ENCODE peak calls at places on chromosome 9, in seven cellular contexts. R is H9, W is mesendoderm, H is IMR-90, Z is H1, J is mesenchymal stem cell, K is trophoblast cell. S is an unnamed sample. For H3K27me3, the result is how much of the 10 kb centered on the place peaks cover.

GRCh38 chr9:26809795-26810194 is 82.8 kb downstream of the CAAP1 start:
- DNase-seq in W (no peak), K (no peak), Z (no peak), R (no peak), H (peak), J (peak), S (no peak)

GRCh38 chr9:103430469-103430868 is 435.3 kb downstream of the CYLC2 start:
- DNase-seq in K (no peak), H (no peak), J (no peak), R (no peak), Z (no peak), W (no peak), S (no peak)

GRCh38 chr9:83935276-83935890 is 14.2 kb upstream of the KIF27 start:
- DNase-seq in Z (no peak), K (no peak), W (no peak), H (peak), R (no peak), J (peak), S (peak)

GRCh38 chr9:69317894-69318293 is 7.1 kb upstream of the ENTREP1 start:
- DNase-seq in W (no peak), H (no peak), J (no peak), R (no peak), K (no peak), Z (no peak), S (no peak)

GRCh38 chr9:132749316-132749715 is 79.1 kb downstream of the GTF3C4 start:
- DNase-seq in R (no peak), W (no peak), K (no peak), J (no peak), H (no peak), Z (no peak), S (no peak)

GRCh38 chr9:74760031-74760700 is 127.6 kb downstream of the TRPM6 start:
- DNase-seq in R (no peak), K (peak), W (no peak), Z (no peak), J (peak), H (peak), S (no peak)

GRCh38 chr9:94853887-94854286 is 127.4 kb downstream of the AOPEP start:
- DNase-seq in J (no peak), H (peak), Z (no peak), W (no peak), R (no peak), K (no peak), S (no peak)

GRCh38 chr9:38316166-38316765 is 76.2 kb upstream of the ALDH1B1 start:
- DNase-seq in R (no peak), K (no peak), W (no peak), Z (peak), H (no peak), J (no peak), S (no peak)

GRCh38 chr9:135888766-135889394 is 18.5 kb downstream of the CAMSAP1 start:
- DNase-seq in R (no peak), W (no peak), K (no peak), H (no peak), Z (no peak), J (no peak), S (no peak)

GRCh38 chr9:110152704-110153374 is 55.1 kb downstream of the C9orf152 start:
- DNase-seq in J (peak), W (peak), H (peak), K (no peak), R (peak), Z (peak), S (peak)

GRCh38 chr9:133474853-133475252 is 4.0 kb downstream of the SLC2A6 start:
- DNase-seq in Z (no peak), J (no peak), H (no peak), W (no peak), R (no peak), K (no peak), S (no peak)

GRCh38 chr9:86876797-86877196 is 70.5 kb downstream of the GAS1 start:
- DNase-seq in J (no peak), K (no peak), H (no peak), Z (no peak), W (no peak), R (no peak), S (no peak)

GRCh38 chr9:128634651-128635262 is 21.9 kb downstream of the DYNC2I2 start:
- DNase-seq in J (no peak), K (no peak), Z (no peak), W (no peak), H (no peak), R (no peak), S (no peak)

GRCh38 chr9:135330685-135331590 is 148.6 kb upstream of the PPP1R26 start:
- DNase-seq in Z (peak), J (no peak), K (no peak), W (no peak), H (no peak), R (no peak), S (no peak)

GRCh38 chr9:122815544-122815943 is 12.8 kb downstream of the PDCL start:
- DNase-seq in Z (no peak), R (no peak), K (no peak), W (no peak), H (no peak), J (no peak), S (no peak)

GRCh38 chr9:136722969-136723356 is 10.6 kb downstream of the DIPK1B start:
- DNase-seq in Z (no peak), K (no peak), J (no peak), R (no peak), W (no peak), H (no peak), S (no peak)

GRCh38 chr9:124197177-124198095 is 60.3 kb upstream of the NEK6 start:
- DNase-seq in K (peak), J (no peak), R (no peak), H (no peak), W (no peak), Z (no peak), S (no peak)

GRCh38 chr9:136789523-136789937 is 1.6 kb upstream of the TMEM141 start:
- DNase-seq in Z (no peak), R (no peak), H (no peak), K (no peak), J (no peak), W (no peak), S (no peak)

GRCh38 chr9:36855443-36856315 is 178.4 kb downstream of the PAX5 start:
- DNase-seq in J (no peak), H (no peak), Z (peak), R (peak), K (peak), W (peak), S (no peak)

GRCh38 chr9:70420267-70421019 is 6.0 kb upstream of the KLF9 start:
- DNase-seq in R (peak), H (peak), J (peak), W (peak), K (peak), Z (peak), S (peak)

GRCh38 chr9:94692601-94693000 is 33.9 kb upstream of the AOPEP start:
- DNase-seq in J (no peak), H (no peak), R (no peak), W (peak), K (no peak), Z (no peak), S (no peak)

GRCh38 chr9:134598884-134599245 is 42.7 kb upstream of the COL5A1 start:
- DNase-seq in R (no peak), J (no peak), H (no peak), Z (no peak), W (no peak), K (no peak), S (no peak)

GRCh38 chr9:14080940-14081621 is 232.9 kb downstream of the NFIB start:
- DNase-seq in H (peak), R (no peak), Z (no peak), K (no peak), W (no peak), J (peak), S (no peak)

GRCh38 chr9:122446819-122447484 is 30.8 kb downstream of the OR1J1 start:
- DNase-seq in W (no peak), K (no peak), Z (no peak), J (no peak), R (no peak), H (peak), S (no peak)

GRCh38 chr9:23644906-23645305 is 181.1 kb downstream of the ELAVL2 start:
- DNase-seq in J (no peak), H (no peak), W (no peak), Z (no peak), K (no peak), R (no peak), S (no peak)

GRCh38 chr9:90801507-90802289 is at the start of gene SYK:
- DNase-seq in Z (peak), K (peak), R (peak), J (no peak), H (no peak), W (peak), S (no peak)

GRCh38 chr9:126618590-126619335 is 5.0 kb downstream of the LMX1B start:
- DNase-seq in J (no peak), Z (peak), R (peak), H (no peak), K (no peak), W (peak), S (no peak)
- H3K27me3 ChIP-seq in J (half or more), Z (half or more), R (half or more), H (half or more), K (half or more), W (half or more), S (half or more)

DNA sequence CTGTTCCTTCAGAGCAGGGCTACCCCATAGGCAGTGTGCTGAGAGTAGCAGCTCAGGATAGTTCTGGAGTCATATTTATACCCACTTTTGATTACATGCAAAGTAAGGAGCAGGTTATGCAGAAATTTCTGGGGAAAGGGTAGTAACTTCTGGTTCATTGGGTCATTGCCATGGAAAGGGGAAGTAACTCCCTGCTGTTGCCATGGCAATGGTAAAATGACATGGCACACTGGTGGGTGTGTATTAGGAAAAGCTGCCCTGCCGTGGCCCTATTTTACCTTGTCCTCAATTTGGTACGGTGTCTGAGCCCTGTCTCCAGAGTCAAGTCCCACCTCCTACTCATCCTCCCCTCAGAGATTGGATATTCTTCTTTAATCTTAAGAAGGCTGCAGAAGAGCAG is 526.7 kb upstream of the TYRP1 start:
- DNase-seq in W (peak), J (no peak), H (no peak), Z (no peak), K (no peak), R (no peak), S (no peak)
- H2BK120ac ChIP-seq in W (no peak), J (no peak), H (no peak), Z (no peak), K (no peak), R (no peak), S (no peak)

DNA sequence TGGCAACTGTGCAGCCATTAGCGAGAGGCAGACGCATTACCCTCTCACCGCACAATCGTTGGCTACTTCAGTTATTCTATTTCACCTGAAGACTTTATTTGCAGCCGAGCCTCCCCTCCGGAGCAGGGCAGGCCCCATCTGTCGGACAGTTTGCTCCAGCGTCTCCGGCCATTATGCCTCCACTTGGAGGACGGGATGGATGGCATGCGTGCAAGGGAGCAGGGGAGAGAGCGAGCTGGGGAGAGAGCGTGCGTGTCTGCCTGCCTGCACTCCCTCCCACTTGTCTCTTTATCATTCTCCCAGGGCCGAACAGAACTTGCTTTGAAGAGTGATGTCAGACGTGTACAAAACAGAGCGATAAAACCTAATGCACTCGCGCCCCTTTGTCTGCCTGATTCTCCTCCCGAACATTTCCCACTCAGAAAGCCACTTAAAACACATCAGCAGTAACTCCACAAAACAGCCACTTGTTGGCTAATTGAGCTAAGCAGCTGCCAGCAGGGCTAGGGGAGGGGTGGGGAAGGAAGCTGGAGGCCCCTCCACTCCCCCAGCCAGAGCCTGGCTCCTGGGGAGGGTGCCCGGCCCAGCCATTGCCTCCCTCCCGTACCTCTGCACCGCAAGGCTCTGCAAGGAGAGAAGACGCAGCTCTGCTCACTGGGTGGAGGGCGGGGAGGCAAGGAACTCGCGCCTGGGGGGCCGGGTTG is 43.4 kb upstream of the FUBP3 start:
- DNase-seq in J (peak), H (peak), K (peak), Z (no peak), R (no peak), W (peak), S (no peak)
- H3K9ac ChIP-seq in J (peak), H (no peak), K (no peak), Z (peak), R (no peak), W (peak), S (no peak)

DNA sequence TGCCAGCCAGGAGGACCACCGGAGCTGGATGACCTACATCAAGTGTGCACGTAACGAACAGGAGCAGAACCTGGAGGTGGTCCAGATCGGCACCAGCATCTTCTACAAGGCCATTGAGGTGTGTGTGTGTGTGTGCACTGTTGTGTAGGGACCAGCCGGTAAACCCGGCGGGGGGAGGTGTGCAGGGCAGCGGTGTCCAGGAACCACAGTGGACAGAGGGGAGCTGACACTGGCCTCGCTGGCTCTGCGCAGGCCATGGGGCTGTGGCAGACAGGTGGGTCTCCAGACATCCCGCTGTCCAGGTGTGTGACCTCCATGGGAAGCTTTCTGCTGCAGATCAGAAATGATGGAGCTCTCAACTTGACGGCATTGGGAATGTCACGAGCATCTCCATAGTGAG is 3.8 kb downstream of the PRDM12 start:
- DNase-seq in J (no peak), K (no peak), R (no peak), H (no peak), Z (no peak), W (no peak), S (no peak)
- H3K27me3 ChIP-seq in J (half or more), K (half or more), R (half or more), H (half or more), Z (half or more), W (half or more), S (under half)

DNA sequence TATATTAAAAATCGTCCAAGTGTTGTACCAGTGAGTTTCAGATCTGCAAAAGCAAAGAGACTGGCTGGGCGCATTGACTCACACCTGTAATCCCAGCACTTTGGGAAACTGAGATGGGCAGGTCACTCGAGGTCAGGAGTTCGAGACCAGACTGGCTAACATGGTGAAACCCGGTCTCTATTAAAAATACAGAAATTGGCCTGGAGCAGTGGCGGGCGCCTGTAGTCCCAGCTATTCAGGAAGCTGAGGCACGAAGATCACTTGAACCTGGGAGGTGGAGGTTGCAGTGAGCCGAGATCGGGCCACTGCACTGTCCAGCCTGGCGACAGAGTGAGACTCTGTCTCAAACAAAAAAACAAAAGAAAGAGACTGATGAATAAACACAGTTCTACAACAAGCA is 18.3 kb upstream of the B4GALT1 start:
- DNase-seq in H (no peak), Z (no peak), W (no peak), R (no peak), K (peak), J (no peak), S (no peak)
- H2BK120ac ChIP-seq in H (peak), Z (no peak), W (no peak), R (no peak), K (no peak), J (no peak), S (no peak)

S was measured in neuronal stem cell.